ENCODE peak calls at places on chromosome 20, in ten cellular contexts. K is body of pancreas; T is upper lobe of right lung; A is GM23248; I is heart right ventricle; P is ovary; B is CD4-positive, alpha-beta memory T cell; G is prostate gland; Q is aorta; X is Panc1. R is an unnamed sample. For H3K4me1, the result is how much of the 10 kb centered on the place peaks cover.

GRCh38 chr20:59751075-59751711 is 146.9 kb downstream of the PHACTR3 start:
- DNase-seq in K (peak), T (peak), A (peak), I (peak), P (peak), B (no peak), G (peak), Q (peak), X (peak), R (peak)

GRCh38 chr20:60228255-60228654 is 270.0 kb downstream of the CDH26 start:
- DNase-seq in K (no peak), T (peak), A (no peak), I (no peak), P (no peak), B (no peak), G (no peak), Q (no peak), X (no peak), R (no peak)

GRCh38 chr20:41052742-41053419 is 24.3 kb downstream of the TOP1 start:
- DNase-seq in K (no peak), T (no peak), A (peak), I (no peak), P (no peak), B (no peak), G (no peak), Q (no peak), X (no peak), R (no peak)

GRCh38 chr20:23123886-23124285 is 37.8 kb upstream of the CD93 start:
- DNase-seq in K (no peak), T (no peak), A (no peak), I (no peak), P (no peak), B (no peak), G (no peak), Q (peak), X (no peak), R (no peak)

GRCh38 chr20:57811373-57812020 is 101.7 kb upstream of the PMEPA1 start:
- DNase-seq in K (peak), T (peak), A (no peak), I (no peak), P (peak), B (no peak), G (peak), Q (no peak), X (no peak), R (no peak)

GRCh38 chr20:10653593-10654288 is 20.1 kb downstream of the JAG1 start:
- DNase-seq in K (no peak), T (no peak), A (peak), I (no peak), P (peak), B (no peak), G (no peak), Q (no peak), X (no peak), R (peak)

GRCh38 chr20:22048241-22048640 is 342.8 kb downstream of the PAX1 start:
- DNase-seq in K (no peak), T (no peak), A (no peak), I (no peak), P (no peak), B (no peak), G (no peak), Q (no peak), X (no peak), R (no peak)

GRCh38 chr20:62637110-62637509 is 5.2 kb upstream of the SLCO4A1 start:
- DNase-seq in K (no peak), T (no peak), A (peak), I (peak), P (no peak), B (no peak), G (no peak), Q (no peak), X (no peak), R (no peak)

GRCh38 chr20:43691928-43692524 is 25.1 kb downstream of the MYBL2 start:
- DNase-seq in K (peak), T (no peak), A (peak), I (no peak), P (no peak), B (peak), G (no peak), Q (no peak), X (peak), R (peak)

GRCh38 chr20:17807670-17808069 is 107.9 kb downstream of the BANF2 start:
- DNase-seq in K (peak), T (no peak), A (peak), I (no peak), P (no peak), B (no peak), G (no peak), Q (no peak), X (no peak), R (no peak)

GRCh38 chr20:62622877-62623487 is 19.3 kb upstream of the SLCO4A1 start:
- DNase-seq in K (no peak), T (no peak), A (peak), I (no peak), P (no peak), B (no peak), G (no peak), Q (no peak), X (no peak), R (no peak)

GRCh38 chr20:39326050-39326449 is 363.9 kb downstream of the DHX35 start:
- DNase-seq in K (no peak), T (no peak), A (no peak), I (no peak), P (no peak), B (no peak), G (no peak), Q (no peak), X (no peak), R (no peak)

GRCh38 chr20:51434556-51435256 is 107.8 kb downstream of the NFATC2 start:
- DNase-seq in K (no peak), T (no peak), A (peak), I (no peak), P (no peak), B (no peak), G (no peak), Q (no peak), X (no peak), R (no peak)

GRCh38 chr20:59547596-59547995 is 56.7 kb upstream of the PHACTR3 start:
- DNase-seq in K (no peak), T (no peak), A (no peak), I (no peak), P (no peak), B (no peak), G (no peak), Q (no peak), X (no peak), R (no peak)

GRCh38 chr20:51462566-51463276 is 79.8 kb downstream of the NFATC2 start:
- DNase-seq in K (peak), T (no peak), A (peak), I (peak), P (peak), B (no peak), G (peak), Q (peak), X (no peak), R (peak)

GRCh38 chr20:63580796-63581461 is 6.9 kb upstream of the HELZ2 start:
- DNase-seq in K (peak), T (no peak), A (peak), I (no peak), P (peak), B (peak), G (peak), Q (peak), X (peak), R (peak)

GRCh38 chr20:13321416-13321815 is 100.3 kb downstream of the ISM1 start:
- DNase-seq in K (no peak), T (no peak), A (no peak), I (no peak), P (no peak), B (no peak), G (no peak), Q (no peak), X (no peak), R (no peak)

GRCh38 chr20:48928832-48929725 is 7.6 kb downstream of the ARFGEF2 start:
- DNase-seq in K (no peak), T (no peak), A (peak), I (no peak), P (no peak), B (no peak), G (peak), Q (peak), X (no peak), R (no peak)

GRCh38 chr20:51359947-51360346 is 182.6 kb downstream of the NFATC2 start:
- DNase-seq in K (no peak), T (peak), A (peak), I (no peak), P (no peak), B (no peak), G (no peak), Q (no peak), X (no peak), R (no peak)

GRCh38 chr20:1466211-1467081 is at the start of gene NSFL1C:
- DNase-seq in K (peak), T (peak), A (peak), I (peak), P (peak), B (peak), G (peak), Q (peak), X (peak), R (peak)

GRCh38 chr20:23225407-23226060 is 125.1 kb upstream of the NXT1 start:
- DNase-seq in K (peak), T (no peak), A (peak), I (no peak), P (no peak), B (no peak), G (no peak), Q (peak), X (no peak), R (peak)

GRCh38 chr20:41355598-41356203 is 10.9 kb downstream of the EMILIN3 start:
- DNase-seq in K (no peak), T (no peak), A (no peak), I (no peak), P (no peak), B (no peak), G (no peak), Q (no peak), X (no peak), R (no peak)

GRCh38 chr20:58890454-58891075 is 38.0 kb downstream of the GNAS start:
- DNase-seq in K (peak), T (peak), A (peak), I (peak), P (peak), B (peak), G (peak), Q (peak), X (no peak), R (peak)

GRCh38 chr20:5844063-5844681 is 94.0 kb downstream of the SHLD1 start:
- DNase-seq in K (no peak), T (no peak), A (peak), I (no peak), P (no peak), B (peak), G (no peak), Q (no peak), X (peak), R (no peak)

GRCh38 chr20:10524034-10524476 is 89.0 kb downstream of the SLX4IP start:
- DNase-seq in K (peak), T (no peak), A (no peak), I (peak), P (peak), B (no peak), G (no peak), Q (peak), X (no peak), R (peak)

GRCh38 chr20:45828589-45828988 is 1.5 kb upstream of the TNNC2 start:
- DNase-seq in K (no peak), T (no peak), A (peak), I (no peak), P (peak), B (no peak), G (no peak), Q (peak), X (no peak), R (peak)

GRCh38 chr20:45823949-45824835 is 2.9 kb downstream of the TNNC2 start:
- DNase-seq in K (peak), T (no peak), A (peak), I (peak), P (peak), B (peak), G (peak), Q (no peak), X (no peak), R (peak)

GRCh38 chr20:45827712-45828111 is 600 bp upstream of the TNNC2 start:
- DNase-seq in K (no peak), T (no peak), A (no peak), I (no peak), P (no peak), B (no peak), G (no peak), Q (no peak), X (no peak), R (no peak)

GRCh38 chr20:45826381-45827019 is 612 bp downstream of the TNNC2 start:
- DNase-seq in K (no peak), T (no peak), A (peak), I (peak), P (no peak), B (no peak), G (no peak), Q (peak), X (no peak), R (no peak)

DNA sequence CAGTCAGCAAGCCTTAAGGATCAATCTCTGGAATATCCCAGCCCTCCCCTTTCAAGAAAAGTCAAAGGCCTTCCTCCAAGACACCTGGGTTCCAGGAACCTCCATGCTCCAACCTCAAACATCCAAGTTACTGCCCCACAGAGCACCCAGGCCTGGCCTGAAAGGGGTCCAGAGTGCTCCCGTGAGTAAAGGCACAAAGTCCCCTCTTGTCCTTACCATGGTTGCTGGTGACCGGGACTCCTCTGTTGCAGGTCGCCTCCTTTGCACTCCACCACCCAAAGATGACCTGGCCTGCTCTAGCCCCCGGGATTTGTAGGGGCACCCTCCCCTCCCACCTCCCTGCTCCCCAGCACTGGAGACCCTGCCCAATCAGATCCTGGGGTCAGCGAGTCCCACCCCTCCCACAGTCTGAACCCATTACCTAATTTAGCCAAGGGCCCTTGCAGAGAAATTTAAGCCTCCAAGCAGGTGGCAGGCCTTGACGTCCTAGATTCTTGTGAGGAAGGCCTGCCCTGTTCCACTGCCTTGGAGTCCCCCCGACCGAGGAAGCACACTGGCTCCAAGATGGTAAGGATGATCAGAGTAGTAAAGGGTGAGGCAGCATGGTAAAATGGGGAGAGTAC is at the start of gene TNNC2:
- DNase-seq in K (no peak), T (no peak), A (no peak), I (no peak), P (no peak), B (no peak), G (no peak), Q (no peak), X (no peak), R (no peak)
- H3K4me3 ChIP-seq in K (no peak), T (no peak), A (no peak), I (no peak), P (no peak), B (no peak), G (no peak), Q (no peak), X (no peak), R (no peak)

GRCh38 chr20:32237419-32237818 is 29.7 kb downstream of the POFUT1 start:
- DNase-seq in K (no peak), T (no peak), A (no peak), I (no peak), P (no peak), B (no peak), G (no peak), Q (no peak), X (no peak), R (no peak)

GRCh38 chr20:32235331-32236047 is 27.8 kb downstream of the POFUT1 start:
- DNase-seq in K (peak), T (no peak), A (no peak), I (no peak), P (no peak), B (no peak), G (no peak), Q (no peak), X (no peak), R (no peak)

GRCh38 chr20:32236819-32237218 is 29.1 kb downstream of the POFUT1 start:
- DNase-seq in K (no peak), T (no peak), A (no peak), I (no peak), P (no peak), B (no peak), G (no peak), Q (no peak), X (no peak), R (no peak)

GRCh38 chr20:32234135-32234808 is 26.6 kb downstream of the POFUT1 start:
- DNase-seq in K (no peak), T (no peak), A (no peak), I (no peak), P (no peak), B (no peak), G (no peak), Q (no peak), X (no peak), R (no peak)

GRCh38 chr20:32236048-32236533 is 28.4 kb downstream of the POFUT1 start:
- DNase-seq in K (no peak), T (no peak), A (no peak), I (no peak), P (no peak), B (no peak), G (peak), Q (no peak), X (no peak), R (no peak)
- H3K27ac ChIP-seq in K (no peak), T (no peak), A (no peak), I (no peak), P (no peak), B (no peak), G (no peak), Q (no peak), X (no peak), R (no peak)

GRCh38 chr20:53977391-53977790 is 93.0 kb downstream of the BCAS1 start:
- DNase-seq in K (no peak), T (no peak), A (no peak), I (no peak), P (no peak), B (no peak), G (no peak), Q (no peak), X (no peak), R (no peak)
- H3K4me1 ChIP-seq in K (under half), T (under half), A (under half), I (under half), P (under half), B (under half), G (under half), Q (under half), X (under half), R (under half)

DNA sequence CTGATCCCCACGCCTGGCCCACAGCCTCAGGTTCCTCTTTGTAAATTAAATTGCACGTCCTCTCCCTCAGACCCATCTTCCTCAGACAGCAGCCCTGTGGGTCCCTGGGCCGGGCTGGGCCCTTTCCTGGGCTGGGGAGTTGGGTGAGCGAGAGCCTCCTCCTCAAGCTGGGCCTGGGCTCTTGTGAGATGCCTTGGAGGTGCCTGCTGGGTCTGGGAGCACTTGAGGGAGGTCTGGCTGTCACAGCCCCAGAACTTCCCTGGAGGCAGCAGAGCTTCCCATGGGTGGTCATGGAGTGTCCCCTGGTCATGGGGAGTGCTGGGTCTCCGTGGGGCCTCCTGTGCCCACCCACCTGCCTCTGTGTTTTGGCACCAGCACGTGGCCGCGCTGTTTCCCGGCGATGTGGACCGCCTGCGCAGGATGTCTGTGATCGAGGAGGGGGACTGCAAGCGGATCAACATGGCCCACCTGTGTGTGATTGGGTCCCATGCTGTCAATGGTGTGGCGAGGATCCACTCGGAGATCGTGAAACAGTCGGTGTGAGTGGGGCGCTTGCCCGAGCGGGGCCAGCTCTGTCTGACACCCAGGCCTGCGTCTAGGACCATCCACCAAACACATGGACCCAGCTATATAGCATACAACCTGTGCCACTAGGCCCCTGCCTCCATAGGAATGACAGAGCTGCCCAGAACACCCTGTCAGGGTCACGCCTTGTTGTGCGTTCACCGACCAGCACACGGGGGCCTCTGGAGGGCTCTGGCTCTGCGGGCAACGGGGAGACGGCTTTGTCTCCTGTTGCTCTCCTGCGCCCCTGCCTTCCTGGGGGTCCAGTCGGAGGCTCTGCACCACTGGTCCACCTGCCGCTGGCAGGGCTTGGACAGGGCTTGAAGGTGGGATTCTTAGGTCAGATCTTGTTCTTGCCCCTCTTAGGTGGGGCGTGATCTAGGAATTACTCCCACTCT is 33.0 kb downstream of the PYGB start:
- DNase-seq in K (peak), T (peak), A (no peak), I (no peak), P (peak), B (no peak), G (no peak), Q (peak), X (no peak), R (peak)
- H3K4me3 ChIP-seq in K (no peak), T (no peak), A (no peak), I (no peak), P (no peak), B (no peak), G (no peak), Q (no peak), X (no peak), R (no peak)

GRCh38 chr20:47396762-47397476 is 40.4 kb upstream of the ZMYND8 start:
- DNase-seq in K (peak), T (no peak), A (no peak), I (no peak), P (no peak), B (no peak), G (no peak), Q (no peak), X (no peak), R (peak)

GRCh38 chr20:47389867-47390347 is 33.4 kb upstream of the ZMYND8 start:
- DNase-seq in K (no peak), T (no peak), A (peak), I (no peak), P (no peak), B (no peak), G (no peak), Q (no peak), X (no peak), R (no peak)

GRCh38 chr20:47391276-47392010 is 34.9 kb upstream of the ZMYND8 start:
- DNase-seq in K (no peak), T (no peak), A (no peak), I (no peak), P (no peak), B (no peak), G (no peak), Q (no peak), X (no peak), R (no peak)

GRCh38 chr20:47392015-47392720 is 35.7 kb upstream of the ZMYND8 start:
- DNase-seq in K (no peak), T (no peak), A (peak), I (no peak), P (no peak), B (no peak), G (no peak), Q (no peak), X (no peak), R (peak)

DNA sequence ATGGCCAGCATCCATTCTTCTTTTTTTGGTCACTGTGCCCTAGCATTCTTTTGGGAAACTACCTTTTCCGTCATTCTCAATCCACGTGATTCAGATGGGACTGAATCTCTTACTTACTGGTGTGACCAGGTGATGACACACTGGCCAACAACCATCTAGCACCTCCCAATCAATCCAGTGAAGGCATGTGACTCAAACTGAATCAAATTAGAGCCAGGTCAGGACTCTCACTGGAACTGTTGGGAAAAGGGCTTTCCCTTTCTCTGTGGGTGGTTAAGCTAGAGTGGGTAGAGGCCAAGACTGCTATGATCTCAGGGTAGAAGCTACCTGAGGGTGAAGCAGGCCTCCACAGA is 36.2 kb upstream of the ZMYND8 start:
- DNase-seq in K (no peak), T (no peak), A (peak), I (no peak), P (no peak), B (no peak), G (no peak), Q (no peak), X (no peak), R (peak)
- H3K27ac ChIP-seq in K (no peak), T (no peak), A (peak), I (peak), P (no peak), B (no peak), G (no peak), Q (no peak), X (peak), R (no peak)

GRCh38 chr20:19426356-19426755 is 213.9 kb downstream of the SLC24A3 start:
- DNase-seq in K (no peak), T (no peak), A (no peak), I (no peak), P (no peak), B (no peak), G (no peak), Q (no peak), X (no peak), R (no peak)
- H3K4me1 ChIP-seq in K (under half), T (under half), A (under half), I (under half), P (under half), B (under half), G (under half), Q (under half), X (under half), R (under half)